ENCODE peak calls at places on chromosomes 11 and 22, in six cellular contexts. D is stimulated activated CD8-positive, alpha-beta memory T cell treated with anti-CD3 and anti-CD28 coated beads, Interleukin-4, amount 100 ng/mL, for 1 hour; O is M059J; W is spleen; H is EL; R is KBM-7. E is an unnamed sample.

GRCh38 chr11:65315204-65315865 is 669 bp downstream of the CDC42EP2 start:
- DNase-seq in R (peak; percentile 87), W (peak; percentile 95), O (peak; percentile 67), D (peak; percentile 64), H (peak; percentile 76), E (peak; percentile 89)

GRCh38 chr11:66867425-66868040 is 10.7 kb downstream of the LRFN4 start:
- DNase-seq in D (no peak), O (no peak), H (no peak), R (no peak), W (no peak), E (no peak)

GRCh38 chr22:48954781-48955311 is 872.8 kb downstream of the BRD1 start:
- DNase-seq in D (no peak), H (no peak), O (no peak), W (peak; percentile 60), R (no peak), E (no peak)

GRCh38 chr11:111819161-111820058 is 52.0 kb downstream of the ALG9 start:
- DNase-seq in W (no peak), D (no peak), R (no peak), O (peak; percentile 36), H (peak; percentile 55), E (peak; percentile 55)

GRCh38 chr11:15918212-15918611 is 438.1 kb downstream of the SOX6 start:
- DNase-seq in R (no peak), O (no peak), H (no peak), D (no peak), W (no peak), E (no peak)

GRCh38 chr22:26245001-26245400 is 75.7 kb downstream of the SEZ6L start:
- DNase-seq in H (no peak), D (no peak), O (no peak), W (no peak), R (no peak), E (no peak)

GRCh38 chr11:114176321-114176720 is 116.8 kb downstream of the ZBTB16 start:
- DNase-seq in R (no peak), O (no peak), D (no peak), H (no peak), W (no peak), E (no peak)

GRCh38 chr11:78841451-78842060 is 266.9 kb upstream of the NARS2 start:
- DNase-seq in H (no peak), W (no peak), O (peak; percentile 65), D (no peak), R (no peak), E (peak; percentile 35)

GRCh38 chr11:65553301-65554001 is 4.7 kb downstream of the LTBP3 start:
- DNase-seq in O (no peak), R (no peak), D (no peak), W (peak; percentile 88), H (no peak), E (no peak)

GRCh38 chr22:24030186-24030702 is 19.1 kb downstream of the CABIN1 start:
- DNase-seq in R (no peak), W (no peak), H (no peak), D (no peak), O (no peak), E (no peak)

GRCh38 chr22:35598396-35598710 is 18.8 kb downstream of the MB start:
- DNase-seq in W (no peak), H (no peak), O (no peak), R (no peak), D (no peak), E (no peak)